ENCODE peak calls at places on chromosome X, in four cellular contexts. One of them, this sample, is unnamed. For H3K4me1, the result is how much of the 10 kb centered on the place peaks cover.

GRCh38 chrX:80816051-80816450 is 6.4 kb upstream of the BRWD3 start:
- DNase-seq in GM23248: no peak
- DNase-seq in cardiac muscle cell: no peak
- DNase-seq in PC-9: no peak
- DNase-seq in this sample: no peak

GRCh38 chrX:100674705-100675104 is 30.7 kb downstream of the SRPX2 start:
- DNase-seq in GM23248: no peak
- DNase-seq in PC-9: no peak
- DNase-seq in cardiac muscle cell: no peak
- DNase-seq in this sample: no peak

GRCh38 chrX:13540602-13541001 is 28.8 kb upstream of the EGFL6 start:
- DNase-seq in cardiac muscle cell: no peak
- DNase-seq in GM23248: no peak
- DNase-seq in PC-9: no peak
- DNase-seq in this sample: no peak

GRCh38 chrX:126509917-126510316 is 42.7 kb downstream of the DCAF12L1 start:
- DNase-seq in cardiac muscle cell: no peak
- DNase-seq in PC-9: no peak
- DNase-seq in GM23248: no peak
- DNase-seq in this sample: no peak

GRCh38 chrX:127877358-127877757 is 174.8 kb downstream of the ACTRT1 start:
- DNase-seq in GM23248: no peak
- DNase-seq in PC-9: no peak
- DNase-seq in cardiac muscle cell: peak
- DNase-seq in this sample: no peak

GRCh38 chrX:23938690-23939089 is 30.9 kb downstream of the CXorf58 start:
- DNase-seq in cardiac muscle cell: peak
- DNase-seq in PC-9: no peak
- DNase-seq in GM23248: peak
- DNase-seq in this sample: no peak

GRCh38 chrX:150298841-150299551 is 64.1 kb upstream of the MAMLD1 start:
- DNase-seq in cardiac muscle cell: no peak
- DNase-seq in GM23248: no peak
- DNase-seq in PC-9: no peak
- DNase-seq in this sample: no peak

GRCh38 chrX:13369541-13370140 is 49.8 kb upstream of the ATXN3L start:
- DNase-seq in PC-9: no peak
- DNase-seq in cardiac muscle cell: no peak
- DNase-seq in GM23248: no peak
- DNase-seq in this sample: no peak

GRCh38 chrX:70219938-70220764 is 14.3 kb upstream of the AWAT1 start:
- DNase-seq in GM23248: peak
- DNase-seq in cardiac muscle cell: peak
- DNase-seq in PC-9: peak
- DNase-seq in this sample: peak

GRCh38 chrX:151359931-151360871 is 36.8 kb upstream of the VMA21 start:
- DNase-seq in PC-9: peak
- DNase-seq in cardiac muscle cell: peak
- DNase-seq in GM23248: peak
- DNase-seq in this sample: no peak

GRCh38 chrX:30659421-30659820 is 6.2 kb downstream of the GK start:
- DNase-seq in PC-9: no peak
- DNase-seq in GM23248: peak
- DNase-seq in cardiac muscle cell: peak
- DNase-seq in this sample: peak

GRCh38 chrX:20057479-20057878 is 59.2 kb downstream of the MAP7D2 start:
- DNase-seq in GM23248: no peak
- DNase-seq in cardiac muscle cell: no peak
- DNase-seq in PC-9: no peak
- DNase-seq in this sample: no peak

GRCh38 chrX:20060961-20061868 is 55.5 kb downstream of the MAP7D2 start:
- DNase-seq in PC-9: no peak
- DNase-seq in GM23248: no peak
- DNase-seq in cardiac muscle cell: no peak
- DNase-seq in this sample: no peak

GRCh38 chrX:20059467-20060128 is 57.1 kb downstream of the MAP7D2 start:
- DNase-seq in PC-9: peak
- DNase-seq in GM23248: peak
- DNase-seq in cardiac muscle cell: no peak
- DNase-seq in this sample: no peak

GRCh38 chrX:20053537-20053936 is 62.7 kb upstream of the BCLAF3 start:
- DNase-seq in cardiac muscle cell: no peak
- DNase-seq in GM23248: no peak
- DNase-seq in PC-9: no peak
- DNase-seq in this sample: no peak

DNA sequence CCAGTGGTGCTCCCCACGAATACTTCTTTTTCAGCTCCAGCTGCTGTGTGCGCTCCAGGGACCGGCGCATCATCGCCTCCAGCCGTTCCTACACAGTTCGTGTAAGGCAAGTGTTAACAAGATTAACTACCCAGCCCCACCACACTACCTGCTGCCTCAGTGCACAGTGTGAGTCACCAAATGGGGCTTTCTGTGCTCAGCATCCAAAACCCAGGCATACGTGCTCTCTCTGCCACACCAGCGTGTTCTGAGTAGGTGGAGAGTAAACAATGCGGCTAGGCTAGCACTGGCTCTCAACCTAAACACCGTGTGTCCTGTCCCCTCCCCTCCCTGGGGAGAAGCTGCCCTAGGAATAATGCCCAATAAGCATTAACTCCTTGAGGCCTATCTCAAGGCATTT is 60.0 kb downstream of the MAP7D2 start:
- DNase-seq in cardiac muscle cell: no peak
- DNase-seq in GM23248: no peak
- DNase-seq in PC-9: no peak
- DNase-seq in this sample: peak
- H3K4me1 ChIP-seq in cardiac muscle cell: under half
- H3K4me1 ChIP-seq in GM23248: under half
- H3K4me1 ChIP-seq in PC-9: under half
- H3K4me1 ChIP-seq in this sample: under half

DNA sequence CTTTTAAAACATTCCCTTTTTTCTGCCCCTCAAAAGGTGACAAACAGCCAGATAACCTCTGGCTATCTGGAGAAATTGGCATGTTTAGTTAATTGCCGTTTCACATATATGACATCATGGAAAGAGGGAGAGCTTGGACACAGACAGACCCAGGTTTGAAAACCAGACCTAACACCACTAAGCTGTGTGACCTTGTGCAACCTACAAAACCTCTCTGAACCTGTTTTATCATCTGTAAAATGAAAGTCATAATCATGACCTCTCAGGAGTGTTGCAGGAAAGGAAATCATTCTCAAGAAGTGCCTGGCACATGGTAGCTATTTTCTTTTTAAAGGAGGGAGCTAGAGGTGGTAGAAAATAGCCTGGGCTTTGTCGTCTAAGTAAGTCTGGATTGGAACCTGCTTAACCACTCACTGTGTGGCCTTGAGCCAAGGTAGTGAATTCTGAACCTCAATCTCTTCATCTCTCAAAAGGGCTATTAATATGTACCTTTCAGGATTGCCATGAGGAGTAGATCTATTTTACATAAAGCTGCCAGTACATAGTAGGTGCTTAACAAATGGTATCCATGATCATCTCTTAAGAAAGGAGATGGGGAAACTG is 363.5 kb downstream of the BCOR start:
- DNase-seq in GM23248: no peak
- DNase-seq in PC-9: no peak
- DNase-seq in cardiac muscle cell: no peak
- DNase-seq in this sample: no peak
- H3K4me1 ChIP-seq in GM23248: under half
- H3K4me1 ChIP-seq in PC-9: under half
- H3K4me1 ChIP-seq in cardiac muscle cell: under half
- H3K4me1 ChIP-seq in this sample: under half

DNA sequence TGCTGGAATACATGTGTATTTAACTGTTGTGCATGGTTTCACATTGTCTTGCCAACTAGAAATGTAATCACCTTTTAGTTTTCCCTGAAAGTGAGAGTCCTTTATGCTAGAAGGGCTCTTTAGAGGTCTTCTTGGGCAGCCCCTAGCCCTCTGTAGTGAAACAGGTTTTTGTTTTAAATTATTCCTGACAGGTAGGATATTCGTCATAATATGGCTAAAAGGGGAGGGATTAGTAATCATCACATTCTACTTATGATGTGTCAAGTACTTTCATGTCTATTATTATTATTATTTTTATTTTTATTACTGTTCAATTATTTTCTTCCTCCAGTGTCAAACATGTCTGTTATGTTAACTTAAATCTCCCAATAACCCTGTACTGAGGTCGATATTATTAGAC is 35.5 kb downstream of the MSN start:
- DNase-seq in cardiac muscle cell: no peak
- DNase-seq in PC-9: no peak
- DNase-seq in GM23248: no peak
- DNase-seq in this sample: no peak
- H3K4me1 ChIP-seq in cardiac muscle cell: under half
- H3K4me1 ChIP-seq in PC-9: under half
- H3K4me1 ChIP-seq in GM23248: half or more
- H3K4me1 ChIP-seq in this sample: under half

DNA sequence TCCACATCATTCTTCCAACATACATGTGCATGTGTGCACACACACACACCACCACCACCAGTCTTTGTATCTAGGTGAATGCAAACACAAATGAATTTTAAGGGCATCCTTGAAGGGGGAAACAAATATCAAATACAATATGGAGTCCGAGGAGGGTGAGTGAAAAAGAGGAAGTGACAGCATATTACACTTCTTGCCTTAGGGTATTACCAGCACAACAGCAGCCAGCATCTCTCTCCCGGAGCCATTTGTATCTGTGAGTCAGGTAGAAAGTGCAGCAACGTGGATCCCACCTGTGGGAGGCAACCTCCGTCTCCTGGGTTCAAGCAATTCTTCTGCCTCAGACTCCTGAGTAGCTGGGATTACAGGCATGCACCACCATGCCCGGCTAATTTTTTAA is 483.2 kb downstream of the SMARCA1 start:
- DNase-seq in cardiac muscle cell: no peak
- DNase-seq in PC-9: no peak
- DNase-seq in GM23248: no peak
- DNase-seq in this sample: no peak
- H3K4me1 ChIP-seq in cardiac muscle cell: under half
- H3K4me1 ChIP-seq in PC-9: under half
- H3K4me1 ChIP-seq in GM23248: under half
- H3K4me1 ChIP-seq in this sample: under half

GRCh38 chrX:40085714-40086113 is 12.0 kb downstream of the BCOR start:
- DNase-seq in cardiac muscle cell: no peak
- DNase-seq in PC-9: peak
- DNase-seq in GM23248: no peak
- DNase-seq in this sample: no peak
- H3K4me1 ChIP-seq in cardiac muscle cell: half or more
- H3K4me1 ChIP-seq in PC-9: under half
- H3K4me1 ChIP-seq in GM23248: under half
- H3K4me1 ChIP-seq in this sample: under half